ENCODE peak calls at places on chromosomes 1 and 21, in eight cellular contexts. M, Z, S, A, Y, D, F and C are unnamed samples.

GRCh38 chr1:87902830-87903614 is 574.3 kb downstream of the LMO4 start:
- DNase-seq in M (no peak), Z (peak), S (no peak), A (no peak), Y (no peak), D (peak), F (no peak), C (no peak)

GRCh38 chr1:100360790-100361232 is 8.5 kb downstream of the CDC14A start:
- DNase-seq in M (no peak), Z (peak), S (no peak), A (no peak), Y (peak), D (peak), F (no peak), C (no peak)

GRCh38 chr1:214416417-214417212 is 134.8 kb downstream of the PTPN14 start:
- DNase-seq in M (no peak), Z (peak), S (no peak), A (no peak), Y (no peak), D (peak), F (no peak), C (no peak)

GRCh38 chr1:65791860-65792670 is 630 bp upstream of the PDE4B start:
- DNase-seq in M (peak), Z (peak), S (no peak), A (no peak), Y (peak), D (peak), F (no peak), C (no peak)

GRCh38 chr1:169146536-169147214 is 40.2 kb downstream of the ATP1B1 start:
- DNase-seq in M (peak), Z (no peak), S (no peak), A (no peak), Y (no peak), D (no peak), F (no peak), C (no peak)

GRCh38 chr1:161044908-161045748 is 649 bp downstream of the USF1 start:
- DNase-seq in M (peak), Z (peak), S (peak), A (peak), Y (peak), D (peak), F (peak), C (no peak)

GRCh38 chr21:26212220-26212619 is 41.6 kb upstream of the APP start:
- DNase-seq in M (no peak), Z (no peak), S (no peak), A (no peak), Y (no peak), D (no peak), F (no peak), C (no peak)

GRCh38 chr21:38527737-38528136 is 29.5 kb upstream of the ERG start:
- DNase-seq in M (no peak), Z (no peak), S (no peak), A (no peak), Y (no peak), D (no peak), F (no peak), C (no peak)

GRCh38 chr1:151853411-151853930 is at the start of gene THEM5:
- DNase-seq in M (no peak), Z (no peak), S (no peak), A (no peak), Y (peak), D (no peak), F (no peak), C (no peak)

GRCh38 chr1:78650114-78650513 is 483 bp downstream of the IFI44 start:
- DNase-seq in M (no peak), Z (peak), S (no peak), A (no peak), Y (no peak), D (peak), F (no peak), C (no peak)

GRCh38 chr1:203682401-203683383 is 56.1 kb downstream of the ATP2B4 start:
- DNase-seq in M (no peak), Z (no peak), S (no peak), A (no peak), Y (no peak), D (no peak), F (peak), C (no peak)

GRCh38 chr1:89884718-89885596 is 64.1 kb downstream of the LRRC8D start:
- DNase-seq in M (no peak), Z (peak), S (no peak), A (no peak), Y (no peak), D (peak), F (no peak), C (no peak)

GRCh38 chr1:89826594-89826993 is 5.8 kb downstream of the LRRC8D start:
- DNase-seq in M (no peak), Z (no peak), S (no peak), A (no peak), Y (no peak), D (no peak), F (no peak), C (no peak)

GRCh38 chr21:31576428-31576827 is 83.1 kb upstream of the SOD1 start:
- DNase-seq in M (no peak), Z (peak), S (no peak), A (no peak), Y (peak), D (peak), F (no peak), C (no peak)

GRCh38 chr1:25917996-25918395 is 11.8 kb upstream of the STMN1 start:
- DNase-seq in M (no peak), Z (no peak), S (no peak), A (no peak), Y (no peak), D (peak), F (no peak), C (no peak)

GRCh38 chr21:44750675-44751025 is 39.3 kb upstream of the TSPEAR start:
- DNase-seq in M (no peak), Z (no peak), S (no peak), A (no peak), Y (no peak), D (no peak), F (no peak), C (no peak)

GRCh38 chr1:155064109-155064812 is 721 bp downstream of the EFNA4 start:
- DNase-seq in M (peak), Z (no peak), S (no peak), A (no peak), Y (no peak), D (peak), F (peak), C (no peak)

GRCh38 chr1:172951728-172952365 is 98.9 kb downstream of the TNFSF18 start:
- DNase-seq in M (no peak), Z (peak), S (no peak), A (peak), Y (no peak), D (peak), F (no peak), C (peak)

GRCh38 chr21:39097335-39097861 is 85.9 kb downstream of the PSMG1 start:
- DNase-seq in M (no peak), Z (no peak), S (no peak), A (no peak), Y (peak), D (no peak), F (no peak), C (no peak)

GRCh38 chr1:209589863-209590262 is 6.3 kb downstream of the CAMK1G start:
- DNase-seq in M (no peak), Z (no peak), S (no peak), A (no peak), Y (no peak), D (no peak), F (no peak), C (no peak)

GRCh38 chr1:43822040-43822439 is 111.6 kb upstream of the ARTN start:
- DNase-seq in M (no peak), Z (peak), S (peak), A (peak), Y (no peak), D (peak), F (no peak), C (peak)

GRCh38 chr1:38097256-38097655 is 50.7 kb upstream of the POU3F1 start:
- DNase-seq in M (no peak), Z (no peak), S (no peak), A (no peak), Y (no peak), D (no peak), F (no peak), C (no peak)

GRCh38 chr1:56688522-56689026 is 43.5 kb downstream of the PRKAA2 start:
- DNase-seq in M (no peak), Z (peak), S (peak), A (no peak), Y (no peak), D (peak), F (no peak), C (no peak)

GRCh38 chr1:230308039-230308438 is 118.1 kb downstream of the PGBD5 start:
- DNase-seq in M (no peak), Z (peak), S (no peak), A (peak), Y (peak), D (peak), F (no peak), C (peak)

GRCh38 chr1:34286547-34286946 is 109.8 kb downstream of the C1orf94 start:
- DNase-seq in M (no peak), Z (no peak), S (no peak), A (no peak), Y (no peak), D (no peak), F (no peak), C (no peak)

GRCh38 chr1:222777977-222778376 is 36.9 kb upstream of the DISP1 start:
- DNase-seq in M (no peak), Z (no peak), S (no peak), A (no peak), Y (no peak), D (peak), F (no peak), C (no peak)

GRCh38 chr1:147225193-147225730 is at the start of gene FMO5:
- DNase-seq in M (no peak), Z (peak), S (no peak), A (peak), Y (peak), D (peak), F (peak), C (no peak)

DNA sequence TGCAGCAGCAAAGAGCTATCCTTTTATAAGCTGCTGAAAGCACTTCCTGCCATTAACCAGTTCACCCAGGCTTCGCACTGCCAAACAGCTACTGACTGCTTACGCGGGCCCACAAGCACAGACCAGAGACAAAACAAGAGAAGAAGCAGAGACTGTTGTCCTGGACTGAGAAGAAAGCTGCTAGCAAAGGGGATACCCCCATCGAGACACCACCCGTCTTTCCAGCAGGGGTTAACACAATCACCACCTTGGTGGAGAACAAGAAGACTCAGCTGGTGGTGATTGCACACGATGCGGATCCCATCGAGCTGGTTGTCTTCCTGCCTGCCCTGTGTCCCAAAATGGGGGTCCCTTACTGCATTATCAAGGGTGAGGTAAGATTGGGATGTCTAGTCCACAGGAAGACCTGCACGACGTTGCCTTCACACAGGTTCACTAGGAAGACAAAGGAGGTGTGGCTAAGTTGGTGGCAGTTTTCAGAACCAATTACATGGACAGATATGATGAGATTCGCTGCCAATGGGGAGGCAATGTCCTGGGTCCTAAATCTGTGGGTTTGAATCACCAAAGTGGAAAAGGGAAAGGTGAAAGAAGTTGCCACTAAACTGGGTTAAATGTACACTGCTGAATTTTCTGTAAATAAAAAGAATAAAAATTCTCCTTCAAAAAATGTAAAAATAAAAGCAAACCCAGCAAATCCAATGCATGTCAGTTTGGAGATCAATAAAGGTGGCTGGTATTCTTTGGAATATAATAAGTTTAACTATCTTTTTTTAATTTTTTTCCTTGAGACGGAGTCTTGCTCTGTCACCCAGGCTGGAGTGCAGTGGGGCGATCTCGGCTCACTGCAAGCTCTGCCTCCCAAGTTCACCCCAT is 1.2 kb downstream of the FMO5 start:
- DNase-seq in M (no peak), Z (no peak), S (no peak), A (no peak), Y (no peak), D (no peak), F (no peak), C (no peak)
- H3K4me3 ChIP-seq in M (no peak), Z (no peak), S (no peak), A (peak), Y (no peak), D (no peak), F (no peak), C (no peak)

GRCh38 chr1:31598980-31599379 is 18.5 kb upstream of the HCRTR1 start:
- DNase-seq in M (no peak), Z (no peak), S (no peak), A (peak), Y (no peak), D (no peak), F (no peak), C (no peak)

GRCh38 chr1:31593136-31593665 is 16.9 kb downstream of the TINAGL1 start:
- DNase-seq in M (no peak), Z (no peak), S (no peak), A (peak), Y (no peak), D (no peak), F (no peak), C (no peak)

GRCh38 chr1:31595836-31596736 is 19.8 kb downstream of the TINAGL1 start:
- DNase-seq in M (no peak), Z (no peak), S (no peak), A (peak), Y (no peak), D (no peak), F (no peak), C (no peak)

GRCh38 chr1:31593770-31594632 is 17.7 kb downstream of the TINAGL1 start:
- DNase-seq in M (peak), Z (peak), S (no peak), A (peak), Y (peak), D (peak), F (peak), C (no peak)

DNA sequence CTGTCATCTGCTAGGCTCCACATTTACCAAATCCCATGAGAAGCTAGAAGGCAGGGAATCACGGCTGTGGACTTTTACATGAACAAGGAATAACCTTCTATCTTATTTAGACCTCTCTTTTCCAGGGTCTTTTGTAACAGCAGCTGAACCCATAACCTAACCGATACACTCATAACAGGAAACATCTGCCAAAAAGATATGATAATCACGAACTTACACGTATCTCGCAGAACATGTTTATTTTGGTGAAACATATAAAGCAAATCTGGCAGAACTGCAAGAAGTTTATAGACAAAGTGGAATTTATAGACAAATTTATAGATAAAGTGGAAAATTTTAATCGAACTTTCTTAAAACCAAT is 20.4 kb downstream of the TINAGL1 start:
- DNase-seq in M (no peak), Z (no peak), S (no peak), A (no peak), Y (no peak), D (no peak), F (no peak), C (no peak)
- H3K4me3 ChIP-seq in M (no peak), Z (no peak), S (no peak), A (no peak), Y (no peak), D (no peak), F (no peak), C (no peak)

GRCh38 chr21:43750339-43751033 is 25.6 kb downstream of the CSTB start:
- DNase-seq in M (no peak), Z (no peak), S (no peak), A (no peak), Y (no peak), D (no peak), F (no peak), C (no peak)
- H3K4me3 ChIP-seq in M (peak), Z (no peak), S (no peak), A (no peak), Y (no peak), D (no peak), F (no peak), C (no peak)

GRCh38 chr1:156809281-156809680 is 7.4 kb downstream of the SH2D2A start:
- DNase-seq in M (no peak), Z (no peak), S (no peak), A (no peak), Y (no peak), D (no peak), F (no peak), C (no peak)

GRCh38 chr1:156808186-156809030 is 8.2 kb downstream of the SH2D2A start:
- DNase-seq in M (no peak), Z (no peak), S (no peak), A (no peak), Y (no peak), D (no peak), F (no peak), C (no peak)

GRCh38 chr1:156805766-156806511 is 10.7 kb downstream of the SH2D2A start:
- DNase-seq in M (no peak), Z (peak), S (peak), A (peak), Y (peak), D (peak), F (no peak), C (peak)

GRCh38 chr1:156806512-156807440 is 9.9 kb downstream of the SH2D2A start:
- DNase-seq in M (no peak), Z (no peak), S (no peak), A (no peak), Y (no peak), D (no peak), F (no peak), C (no peak)

DNA sequence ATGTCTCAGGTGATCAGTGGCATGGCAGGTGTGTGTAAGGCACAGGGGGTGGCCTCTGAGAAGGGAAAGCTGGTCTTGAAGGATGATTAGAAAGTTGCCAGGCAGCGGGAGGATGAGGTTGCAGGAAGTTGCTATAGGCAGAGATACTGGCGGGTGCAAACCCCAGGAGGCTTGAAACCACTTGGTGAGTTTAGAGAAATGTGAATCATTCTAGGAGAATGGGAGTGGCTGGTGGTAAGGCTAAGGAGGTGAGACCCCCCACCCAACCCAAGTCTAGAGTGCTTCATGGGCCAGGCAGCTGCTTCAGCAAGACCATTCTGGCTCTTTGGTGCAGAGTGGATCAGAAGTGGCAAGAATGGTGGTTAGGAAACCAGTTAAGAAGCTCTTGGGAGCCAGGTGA is 9.0 kb downstream of the SH2D2A start:
- DNase-seq in M (no peak), Z (no peak), S (no peak), A (no peak), Y (no peak), D (no peak), F (no peak), C (no peak)
- H3K4me3 ChIP-seq in M (no peak), Z (no peak), S (no peak), A (no peak), Y (no peak), D (no peak), F (no peak), C (no peak)

GRCh38 chr1:32928285-32928684 is 27.1 kb upstream of the TMEM54 start:
- DNase-seq in M (no peak), Z (no peak), S (no peak), A (no peak), Y (no peak), D (no peak), F (no peak), C (no peak)

GRCh38 chr1:32927441-32927840 is 26.3 kb upstream of the TMEM54 start:
- DNase-seq in M (no peak), Z (no peak), S (no peak), A (no peak), Y (no peak), D (no peak), F (no peak), C (no peak)

GRCh38 chr1:32924881-32925344 is 23.7 kb upstream of the TMEM54 start:
- DNase-seq in M (peak), Z (no peak), S (no peak), A (no peak), Y (peak), D (no peak), F (no peak), C (no peak)

GRCh38 chr1:32926562-32926961 is 25.4 kb upstream of the TMEM54 start:
- DNase-seq in M (no peak), Z (no peak), S (no peak), A (no peak), Y (no peak), D (no peak), F (no peak), C (no peak)

DNA sequence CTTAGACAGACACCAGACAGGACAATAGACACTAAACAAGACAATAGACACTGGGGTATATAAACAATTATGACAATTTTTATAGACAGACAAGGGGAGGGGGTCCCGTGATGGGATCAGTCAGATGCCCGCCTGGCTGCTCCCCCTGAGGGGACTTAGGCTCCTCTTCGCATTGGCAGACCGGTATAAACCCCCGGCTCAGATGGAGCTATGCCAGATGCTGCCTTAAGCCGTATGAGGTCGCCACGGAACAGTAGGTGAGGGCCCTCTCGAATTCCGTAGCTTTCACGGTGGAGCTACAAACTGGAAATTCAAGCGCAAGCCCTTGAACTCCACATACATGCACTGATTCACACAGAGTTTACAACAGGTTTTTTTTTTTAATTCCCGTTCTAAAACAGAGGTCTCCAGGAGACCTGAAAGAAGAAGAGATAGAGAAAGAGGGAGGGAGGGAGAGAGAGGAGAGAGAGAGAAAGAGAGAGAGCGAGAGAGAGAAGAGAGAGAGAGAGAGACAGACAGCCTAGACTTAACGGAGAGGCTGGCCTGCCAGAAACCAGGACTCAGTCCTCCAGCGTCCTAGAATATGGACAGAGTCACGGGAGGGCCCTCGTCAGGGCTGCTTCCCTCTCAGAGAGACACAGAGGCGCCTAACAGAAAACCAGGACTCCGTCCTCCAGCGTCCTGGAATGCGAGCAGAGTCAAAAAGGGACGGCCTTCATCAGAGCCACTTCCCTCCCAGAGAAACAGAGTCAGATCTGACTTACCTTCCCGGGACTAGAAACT is 24.4 kb upstream of the TMEM54 start:
- DNase-seq in M (peak), Z (no peak), S (no peak), A (no peak), Y (peak), D (peak), F (no peak), C (no peak)
- H3K4me3 ChIP-seq in M (no peak), Z (no peak), S (no peak), A (no peak), Y (peak), D (peak), F (no peak), C (no peak)

GRCh38 chr1:233672732-233673131 is 58.8 kb downstream of the KCNK1 start:
- DNase-seq in M (no peak), Z (no peak), S (no peak), A (no peak), Y (no peak), D (no peak), F (no peak), C (no peak)
- H3K4me3 ChIP-seq in M (no peak), Z (no peak), S (no peak), A (no peak), Y (no peak), D (no peak), F (no peak), C (no peak)

GRCh38 chr1:41362749-41363631 is 1.8 kb downstream of the FOXO6 start:
- DNase-seq in M (no peak), Z (no peak), S (no peak), A (no peak), Y (no peak), D (no peak), F (no peak), C (no peak)
- H3K4me3 ChIP-seq in M (peak), Z (no peak), S (no peak), A (no peak), Y (no peak), D (no peak), F (no peak), C (no peak)